ENCODE peak calls at places on chromosomes 2 and 18, in six cellular contexts. P, F, D, C, S and W are unnamed samples.

GRCh38 chr18:74289946-74290478 is 1.8 kb downstream of the CYB5A start:
- DNase-seq in F (no peak), D (no peak), S (no peak), C (no peak), P (no peak), W (peak; percentile 68)

GRCh38 chr18:51197661-51198424 is at the start of gene MEX3C:
- DNase-seq in C (peak; percentile 99), D (peak; percentile 97), S (peak; percentile 99), P (peak; percentile 98), F (peak; percentile 100), W (peak; percentile 100)

GRCh38 chr2:6163932-6164331 is 471.7 kb downstream of the SOX11 start:
- DNase-seq in D (no peak), C (no peak), P (no peak), F (no peak), S (no peak), W (no peak)

GRCh38 chr2:10278029-10278762 is 24.5 kb upstream of the HPCAL1 start:
- DNase-seq in F (peak; percentile 39), P (no peak), D (no peak), C (no peak), S (no peak), W (no peak)

GRCh38 chr2:139721454-139721995 is 941.3 kb upstream of the NXPH2 start:
- DNase-seq in P (peak; percentile 43), F (no peak), C (no peak), S (no peak), D (no peak), W (no peak)

GRCh38 chr2:4454907-4455306 is 751.5 kb downstream of the DCDC2C start:
- DNase-seq in D (no peak), C (no peak), F (no peak), P (no peak), S (no peak), W (no peak)

GRCh38 chr2:28612131-28612812 is 116.4 kb downstream of the PLB1 start:
- DNase-seq in D (no peak), F (no peak), S (no peak), C (no peak), P (no peak), W (no peak)

GRCh38 chr2:25362564-25363145 is 20.9 kb upstream of the DNMT3A start:
- DNase-seq in P (no peak), F (peak; percentile 71), C (no peak), S (peak; percentile 60), D (no peak), W (no peak)

GRCh38 chr2:221758076-221758475 is 186.0 kb upstream of the EPHA4 start:
- DNase-seq in C (no peak), S (no peak), D (no peak), P (no peak), F (no peak), W (no peak)

GRCh38 chr2:239463541-239464165 is 62.8 kb upstream of the HDAC4 start:
- DNase-seq in C (peak; percentile 28), D (no peak), S (no peak), P (no peak), F (peak; percentile 5), W (no peak)

GRCh38 chr2:186590538-186591441 is 934 bp downstream of the ITGAV start:
- DNase-seq in P (no peak), D (no peak), F (peak; percentile 41), S (no peak), C (no peak), W (no peak)

GRCh38 chr2:187873132-187873531 is 318.9 kb upstream of the TFPI start:
- DNase-seq in P (no peak), S (no peak), C (no peak), F (no peak), D (no peak), W (no peak)

GRCh38 chr2:26772064-26773001 is 8.2 kb downstream of the SLC35F6 start:
- DNase-seq in P (no peak), D (no peak), S (peak; percentile 96), C (peak; percentile 95), F (peak; percentile 92), W (peak; percentile 98)

DNA sequence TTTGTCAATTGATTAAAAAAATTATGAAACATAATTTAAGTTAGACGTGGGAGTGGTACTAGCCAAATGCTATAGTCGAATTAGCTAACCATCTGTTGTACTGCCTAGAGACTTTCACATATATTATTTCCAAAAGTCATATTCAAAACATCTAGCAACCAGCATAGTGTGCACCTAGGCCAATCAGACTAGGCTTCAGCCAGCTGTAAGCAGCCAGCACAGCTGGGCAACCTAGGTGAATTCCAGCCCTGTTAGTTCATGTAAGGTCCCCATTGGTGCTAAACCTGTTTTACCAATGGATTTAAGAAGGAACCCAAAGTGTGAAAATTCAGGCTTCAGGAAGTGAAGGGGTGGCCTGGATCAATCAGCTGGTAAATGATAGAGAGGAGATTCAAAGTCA is 144.3 kb downstream of the BCL2 start:
- DNase-seq in C (no peak), F (no peak), S (no peak), D (no peak), P (no peak), W (no peak)
- H3K4me1 ChIP-seq in C (peaks cover 27% of the 10 kb centered on the region), F (peaks cover 35% of the 10 kb centered on the region), S (no peaks in the 10 kb centered on the region), D (no peaks in the 10 kb centered on the region), P (peaks cover 3% of the 10 kb centered on the region), W (peaks cover 28% of the 10 kb centered on the region)

DNA sequence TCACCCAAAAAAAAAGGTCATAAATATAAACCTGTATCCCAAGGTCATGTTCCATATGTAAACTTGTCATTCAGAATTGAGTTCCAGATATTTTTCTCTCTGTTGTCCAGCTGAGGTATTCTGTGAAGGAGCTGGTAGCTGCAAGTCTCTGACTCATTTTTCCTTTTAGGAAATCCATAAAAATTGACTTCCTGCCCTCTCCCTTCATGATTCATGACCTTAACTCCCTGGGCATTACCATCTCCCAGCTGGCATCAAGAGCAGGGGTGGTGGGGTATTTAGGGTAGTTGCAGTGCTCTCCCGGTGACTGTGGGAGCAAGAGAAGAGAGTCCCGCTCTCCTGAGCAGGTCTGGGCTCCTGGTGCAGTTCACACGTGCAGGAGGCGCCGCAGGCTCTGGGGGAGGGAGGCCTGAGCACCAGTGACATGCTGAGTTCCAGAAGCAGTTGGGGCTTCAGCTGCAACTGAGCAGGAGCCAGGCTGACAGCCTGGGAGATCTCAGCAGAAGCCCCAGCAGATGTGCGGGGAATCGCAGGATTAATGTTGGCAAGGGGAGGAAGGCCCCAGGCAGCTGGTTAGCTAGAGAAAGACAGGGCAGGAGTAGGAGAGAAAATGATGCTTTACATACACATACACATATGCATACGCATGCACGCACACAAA is 192.7 kb downstream of the MGAT5 start:
- DNase-seq in F (no peak), D (no peak), C (no peak), S (no peak), P (no peak), W (no peak)
- TF ChIP-seq POLR2AphosphoS5 in F (no peak), D (no peak), C (no peak), S (no peak), P (no peak), W (no peak)

DNA sequence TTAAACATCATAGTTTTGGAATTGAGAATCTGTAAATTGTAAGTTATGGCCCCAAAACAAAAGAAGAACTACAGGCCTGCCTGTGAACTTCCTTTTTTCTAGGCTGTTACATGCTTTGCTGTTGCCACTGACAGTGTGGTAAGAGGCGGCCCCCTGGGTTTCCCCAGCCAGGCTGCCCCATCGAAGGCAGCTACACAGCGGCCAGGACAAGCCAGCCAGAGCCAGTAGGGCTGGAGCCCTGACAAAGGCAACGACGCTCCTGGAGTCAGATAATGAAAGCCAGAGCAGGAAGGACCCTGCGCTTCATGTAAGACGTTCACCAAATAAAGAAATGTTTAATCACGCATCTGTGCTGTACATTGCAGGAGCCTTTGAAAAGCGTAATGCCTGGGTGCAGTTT is 55.0 kb downstream of the ANKRD44 start:
- DNase-seq in S (peak; percentile 59), F (peak; percentile 75), C (no peak), D (no peak), P (no peak), W (peak; percentile 92)
- TF ChIP-seq POLR2A in S (no peak), F (peak; percentile 22), C (no peak), D (no peak), P (no peak), W (no peak)

GRCh38 chr2:172429351-172429968 is 2.1 kb downstream of the ITGA6 start:
- DNase-seq in D (no peak), P (no peak), C (no peak), F (no peak), S (no peak), W (no peak)
- H3K4me1 ChIP-seq in D (peaks cover 68% of the 10 kb centered on the region), P (peaks cover 31% of the 10 kb centered on the region), C (no peaks in the 10 kb centered on the region), F (peaks cover 53% of the 10 kb centered on the region), S (peaks cover 33% of the 10 kb centered on the region), W (peaks cover 22% of the 10 kb centered on the region)

GRCh38 chr2:215216806-215217205 is 78.4 kb upstream of the ABCA12 start:
- DNase-seq in F (no peak), P (no peak), D (no peak), C (no peak), S (no peak), W (no peak)
- TF ChIP-seq POLR2AphosphoS5 in F (no peak), P (no peak), D (no peak), C (no peak), S (no peak), W (no peak)

GRCh38 chr2:207624170-207625013 is 802 bp downstream of the METTL21A start:
- DNase-seq in D (no peak), C (peak; percentile 55), S (peak; percentile 77), P (no peak), F (peak; percentile 80), W (no peak)
- TF ChIP-seq POLR2A in D (peak; percentile 4), C (no peak), S (no peak), P (peak; percentile 26), F (peak; percentile 66), W (no peak)